ENCODE peak calls at places on chromosome 16, in nine cellular contexts. B, A, D, X, P, E, F, Q and H are unnamed samples.
A peak's percentile ranks its signal among the peaks of the same experiment; 100 is the strongest.

GRCh38 chr16:119835-120234 is 18.6 kb downstream of the NPRL3 start:
- DNase-seq in A (no peak), B (no peak), E (no peak), F (no peak), D (no peak), P (no peak), Q (no peak), X (no peak), H (no peak)

GRCh38 chr16:16992986-16993783 is 477.6 kb downstream of the XYLT1 start:
- DNase-seq in A (no peak), D (no peak), E (no peak), Q (peak; percentile 13), F (no peak), P (no peak), X (no peak), B (no peak), H (no peak)

GRCh38 chr16:86844691-86845090 is 266.3 kb downstream of the FOXL1 start:
- DNase-seq in X (no peak), Q (no peak), B (no peak), P (no peak), F (no peak), D (no peak), A (no peak), E (no peak), H (no peak)

GRCh38 chr16:75929056-75929455 is 202.8 kb upstream of the CPHXL start:
- DNase-seq in E (no peak), D (no peak), X (no peak), F (no peak), B (no peak), Q (no peak), A (no peak), P (no peak), H (no peak)

GRCh38 chr16:22677024-22677830 is 136.7 kb upstream of the HS3ST2 start:
- DNase-seq in F (no peak), D (no peak), A (no peak), P (no peak), E (no peak), B (no peak), X (no peak), Q (no peak), H (no peak)

GRCh38 chr16:80023865-80024264 is 423.3 kb upstream of the MAF start:
- DNase-seq in Q (no peak), D (no peak), B (no peak), A (no peak), E (peak; percentile 12), X (no peak), P (peak; percentile 30), F (no peak), H (no peak)

GRCh38 chr16:49542391-49542891 is 168.8 kb downstream of the C16orf78 start:
- DNase-seq in P (no peak), Q (no peak), D (no peak), X (no peak), A (no peak), B (peak; percentile 74), E (no peak), F (no peak), H (no peak)

GRCh38 chr16:68236804-68237242 is 896 bp upstream of the ESRP2 start:
- DNase-seq in E (no peak), D (no peak), X (no peak), A (no peak), Q (no peak), B (no peak), P (no peak), F (no peak), H (no peak)

GRCh38 chr16:10979717-10980601 is 35.6 kb downstream of the CLEC16A start:
- DNase-seq in D (no peak), A (no peak), E (peak; percentile 73), Q (no peak), X (no peak), B (peak; percentile 50), P (no peak), F (no peak), H (peak; percentile 78)

GRCh38 chr16:10980811-10981210 is 36.4 kb downstream of the CLEC16A start:
- DNase-seq in X (no peak), D (no peak), Q (no peak), P (no peak), F (no peak), B (no peak), A (no peak), E (no peak), H (no peak)

GRCh38 chr16:10983175-10983558 is 38.8 kb downstream of the CLEC16A start:
- DNase-seq in A (no peak), B (no peak), D (no peak), Q (peak; percentile 36), P (no peak), X (no peak), F (no peak), E (no peak), H (no peak)

GRCh38 chr16:10982430-10983174 is 38.2 kb downstream of the CLEC16A start:
- DNase-seq in B (peak; percentile 56), X (no peak), Q (peak; percentile 25), P (no peak), D (no peak), F (no peak), E (no peak), A (peak; percentile 45), H (no peak)

DNA sequence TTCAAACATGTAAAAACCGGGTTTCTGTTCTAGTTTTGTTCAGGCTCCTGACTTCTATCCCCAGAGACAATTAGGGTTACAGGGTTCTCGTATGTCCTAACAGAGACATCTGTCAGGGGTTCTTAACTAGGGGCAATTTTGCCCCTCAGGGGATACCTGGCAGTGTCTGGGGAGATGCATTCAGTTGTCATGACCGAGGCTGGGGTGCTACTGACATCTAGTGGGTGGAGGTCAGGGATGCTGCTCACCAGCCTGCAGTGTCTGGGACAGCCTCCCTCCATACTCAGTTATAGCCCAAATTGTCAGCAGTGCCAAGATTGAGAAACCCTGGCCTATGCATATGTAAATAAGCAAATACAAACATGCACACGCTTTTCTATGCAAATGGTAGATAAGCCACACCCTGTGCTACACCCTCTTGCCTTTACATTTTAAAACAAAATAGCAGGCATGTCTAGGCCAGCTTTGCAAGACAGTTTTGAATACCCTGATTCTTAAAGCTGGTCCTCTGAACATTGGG is 37.4 kb downstream of the CLEC16A start:
- DNase-seq in D (peak; percentile 42), B (no peak), P (peak; percentile 21), E (no peak), F (no peak), A (no peak), X (no peak), Q (peak; percentile 81), H (no peak)
- TF ChIP-seq CTCF in D (peak; percentile 72), B (peak; percentile 13), P (peak; percentile 31), E (peak; percentile 23), F (peak; percentile 28), A (peak; percentile 12), X (peak; percentile 31), Q (peak; percentile 94), H (peak; percentile 33)

GRCh38 chr16:12788758-12789157 is 14.9 kb downstream of the CPPED1 start:
- DNase-seq in B (no peak), E (no peak), A (no peak), P (no peak), X (no peak), Q (no peak), F (no peak), D (no peak), H (no peak)

GRCh38 chr16:12794486-12795399 is 8.9 kb downstream of the CPPED1 start:
- DNase-seq in B (peak; percentile 32), P (no peak), F (peak; percentile 70), D (no peak), A (no peak), X (no peak), Q (peak; percentile 48), E (no peak), H (no peak)

GRCh38 chr16:12796498-12796897 is 7.2 kb downstream of the CPPED1 start:
- DNase-seq in D (no peak), Q (no peak), E (no peak), B (no peak), X (no peak), F (no peak), P (no peak), A (no peak), H (no peak)

GRCh38 chr16:12791340-12791739 is 12.3 kb downstream of the CPPED1 start:
- DNase-seq in E (no peak), B (no peak), F (no peak), A (no peak), P (no peak), Q (no peak), X (no peak), D (no peak), H (no peak)

GRCh38 chr16:12793120-12793889 is 10.4 kb downstream of the CPPED1 start:
- DNase-seq in A (no peak), X (no peak), B (no peak), Q (no peak), P (no peak), E (no peak), F (no peak), D (no peak), H (no peak)
- H3K4me3 ChIP-seq in A (no peak overlapping the region), X (no peak overlapping the region), B (no peak overlapping the region), Q (no peak overlapping the region), P (no peak overlapping the region), E (no peak overlapping the region), F (no peak overlapping the region), D (no peak overlapping the region), H (no peak overlapping the region)

GRCh38 chr16:28304214-28304613 is 11.9 kb downstream of the SBK1 start:
- DNase-seq in X (no peak), D (no peak), E (peak; percentile 18), Q (no peak), F (peak; percentile 41), B (peak; percentile 34), P (no peak), A (peak; percentile 13), H (no peak)

GRCh38 chr16:28300327-28300726 is 8.0 kb downstream of the SBK1 start:
- DNase-seq in D (no peak), X (no peak), P (no peak), A (no peak), Q (no peak), F (no peak), E (no peak), B (no peak), H (no peak)

GRCh38 chr16:28301154-28301553 is 8.8 kb downstream of the SBK1 start:
- DNase-seq in X (no peak), D (no peak), F (no peak), P (no peak), A (no peak), E (no peak), Q (no peak), B (no peak), H (no peak)

GRCh38 chr16:28303132-28303531 is 10.8 kb downstream of the SBK1 start:
- DNase-seq in X (no peak), E (no peak), A (no peak), F (no peak), Q (no peak), D (no peak), B (no peak), P (no peak), H (no peak)

DNA sequence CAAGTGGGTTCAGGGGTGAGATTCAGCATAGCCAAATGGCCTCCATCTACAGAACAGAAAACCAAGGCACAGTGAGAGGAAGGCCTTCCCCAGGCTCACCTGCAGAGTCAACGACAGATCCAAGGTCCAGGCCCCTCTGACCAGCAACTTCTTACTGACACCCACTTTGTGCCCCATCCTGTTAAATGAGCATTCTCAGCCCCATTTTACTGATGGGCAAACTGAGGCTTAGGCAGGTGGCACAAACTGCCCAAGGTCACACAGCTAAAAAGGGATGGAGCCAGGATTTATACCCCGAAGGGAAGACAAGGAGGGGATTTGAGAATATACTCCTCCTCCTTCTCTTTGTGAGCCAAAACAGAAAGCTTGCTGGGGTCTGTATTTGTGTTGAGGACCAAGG is 9.3 kb downstream of the SBK1 start:
- DNase-seq in P (no peak), Q (no peak), B (no peak), D (no peak), F (no peak), X (no peak), A (no peak), E (no peak), H (no peak)
- TF ChIP-seq CTCF in P (no peak), Q (no peak), B (no peak), D (no peak), F (no peak), X (no peak), A (no peak), E (no peak), H (no peak)

GRCh38 chr16:71896688-71897368 is 1.5 kb downstream of the IST1 start:
- DNase-seq in F (no peak), A (no peak), D (no peak), B (no peak), Q (no peak), P (no peak), E (no peak), X (no peak), H (no peak)

GRCh38 chr16:71894921-71895678 is at the start of gene IST1:
- DNase-seq in A (peak; percentile 96), B (peak; percentile 99), F (peak; percentile 99), E (peak; percentile 99), D (peak; percentile 96), Q (peak; percentile 99), X (peak; percentile 97), P (peak; percentile 97), H (peak; percentile 76)

GRCh38 chr16:71895679-71896385 is 501 bp downstream of the IST1 start:
- DNase-seq in D (no peak), X (no peak), P (peak; percentile 61), E (peak; percentile 61), F (peak; percentile 29), Q (peak; percentile 59), A (peak; percentile 14), B (peak; percentile 50), H (no peak)

GRCh38 chr16:71894229-71894920 is 956 bp upstream of the IST1 start:
- DNase-seq in D (peak; percentile 43), Q (peak; percentile 43), A (peak; percentile 54), X (peak; percentile 27), P (no peak), E (peak; percentile 56), B (peak; percentile 29), F (peak; percentile 37), H (no peak)

DNA sequence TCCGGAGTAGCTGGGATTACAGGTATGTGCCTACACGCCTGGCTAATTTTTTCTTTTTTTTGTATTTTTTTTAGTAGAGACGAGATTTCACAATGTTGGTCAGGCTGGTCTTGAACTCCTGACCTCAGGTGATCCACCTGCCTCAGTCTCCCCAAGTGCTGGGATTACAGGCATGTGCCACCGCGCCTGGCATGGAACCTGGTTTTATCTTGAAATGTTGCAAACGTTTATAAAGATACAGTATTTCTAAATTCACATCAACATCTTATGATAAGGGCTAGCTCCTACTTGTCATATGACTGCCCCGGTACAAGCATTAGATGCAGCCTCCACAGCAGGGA is 1.5 kb upstream of the IST1 start:
- DNase-seq in P (no peak), B (no peak), D (no peak), F (no peak), X (no peak), E (no peak), Q (no peak), A (no peak), H (no peak)
- H3K4me3 ChIP-seq in P (peak overlapping the region; percentile 78), B (peak overlapping the region; percentile 81), D (peak overlapping the region; percentile 97), F (peak overlapping the region; percentile 81), X (peak overlapping the region; percentile 100), E (peak overlapping the region; percentile 88), Q (peak overlapping the region; percentile 95), A (peak overlapping the region; percentile 77), H (peak overlapping the region; percentile 96)